ENCODE peak calls at places on chromosomes 6 and 20, in five cellular contexts. O is IMR-90, U is HepG2, W is H1, V is K562. F is an unnamed sample.

GRCh38 chr6:156804402-156804801 is 27.2 kb downstream of the ARID1B start:
- DNase-seq in O (no peak), U (no peak), W (no peak), V (no peak), F (no peak)

GRCh38 chr20:10648651-10649050 is 25.1 kb downstream of the JAG1 start:
- DNase-seq in O (peak; percentile 91), U (no peak), W (no peak), V (no peak), F (no peak)

GRCh38 chr20:53869466-53870258 is 200.7 kb downstream of the BCAS1 start:
- DNase-seq in O (peak; percentile 74), U (peak; percentile 96), W (no peak), V (peak; percentile 74), F (peak; percentile 83)

GRCh38 chr6:22218410-22218809 is 78.4 kb downstream of the PRL start:
- DNase-seq in O (no peak), U (no peak), W (no peak), V (no peak), F (no peak)

GRCh38 chr6:24646771-24647170 is 780 bp upstream of the KIAA0319 start:
- DNase-seq in O (peak; percentile 12), U (no peak), W (no peak), V (no peak), F (peak; percentile 39)

GRCh38 chr6:111745186-111745585 is 128.1 kb downstream of the FYN start:
- DNase-seq in O (peak; percentile 44), U (no peak), W (no peak), V (no peak), F (no peak)

GRCh38 chr20:6765469-6766058 is 1.9 kb upstream of the BMP2 start:
- DNase-seq in O (peak; percentile 61), U (peak; percentile 77), W (no peak), V (peak; percentile 5), F (peak; percentile 13)

GRCh38 chr6:70705772-70706171 is 38.1 kb downstream of the SMAP1 start:
- DNase-seq in O (no peak), U (no peak), W (no peak), V (no peak), F (no peak)

GRCh38 chr6:157966990-157967389 is 14.7 kb upstream of the SYNJ2 start:
- DNase-seq in O (no peak), U (peak; percentile 45), W (no peak), V (no peak), F (no peak)

GRCh38 chr20:6583134-6583738 is 184.2 kb upstream of the BMP2 start:
- DNase-seq in O (peak; percentile 55), U (peak; percentile 61), W (peak; percentile 7), V (peak; percentile 6), F (peak; percentile 45)

GRCh38 chr6:166705070-166705469 is 78.0 kb upstream of the RPS6KA2 start:
- DNase-seq in O (no peak), U (no peak), W (no peak), V (no peak), F (no peak)

GRCh38 chr20:61919239-61919638 is 146.4 kb downstream of the TAF4 start:
- DNase-seq in O (no peak), U (no peak), W (no peak), V (no peak), F (no peak)

GRCh38 chr20:38927902-38928578 is 1.8 kb downstream of the FAM83D start:
- DNase-seq in O (no peak), U (no peak), W (no peak), V (no peak), F (peak; percentile 24)

GRCh38 chr6:160951187-160952030 is 40.2 kb upstream of the MAP3K4 start:
- DNase-seq in O (no peak), U (no peak), W (no peak), V (peak; percentile 28), F (no peak)

GRCh38 chr6:37732688-37733087 is 35.0 kb upstream of the MDGA1 start:
- DNase-seq in O (no peak), U (no peak), W (no peak), V (peak; percentile 42), F (no peak)

GRCh38 chr20:63310265-63310971 is 17.4 kb downstream of the COL20A1 start:
- DNase-seq in O (peak; percentile 37), U (no peak), W (no peak), V (no peak), F (no peak)

GRCh38 chr6:166575190-166575589 is 11.3 kb downstream of the RAMACL start:
- DNase-seq in O (no peak), U (no peak), W (no peak), V (no peak), F (no peak)

GRCh38 chr6:138088307-138088744 is 18.9 kb downstream of the PERP start:
- DNase-seq in O (peak; percentile 97), U (peak; percentile 42), W (no peak), V (no peak), F (peak; percentile 44)

GRCh38 chr20:36498386-36499179 is 42.7 kb upstream of the MYL9 start:
- DNase-seq in O (no peak), U (no peak), W (no peak), V (no peak), F (no peak)

GRCh38 chr6:34234667-34235604 is 1.7 kb upstream of the HMGA1 start:
- DNase-seq in O (no peak), U (no peak), W (no peak), V (peak; percentile 90), F (no peak)

GRCh38 chr6:123802351-123802696 is 1.3 kb upstream of the NKAIN2 start:
- DNase-seq in O (no peak), U (no peak), W (no peak), V (no peak), F (no peak)

GRCh38 chr6:112478036-112478435 is 130.9 kb downstream of the RFPL4B start:
- DNase-seq in O (no peak), U (no peak), W (no peak), V (no peak), F (no peak)

GRCh38 chr6:155014715-155015300 is 19.7 kb downstream of the TIAM2 start:
- DNase-seq in O (peak; percentile 78), U (no peak), W (no peak), V (no peak), F (peak; percentile 52)

GRCh38 chr6:169665289-169665688 is 36.5 kb downstream of the WDR27 start:
- DNase-seq in O (no peak), U (no peak), W (no peak), V (no peak), F (no peak)

GRCh38 chr20:38249536-38250310 is 10.8 kb downstream of the KIAA1755 start:
- DNase-seq in O (peak; percentile 38), U (no peak), W (no peak), V (no peak), F (no peak)

GRCh38 chr6:42345696-42346416 is 105.9 kb downstream of the TRERF1 start:
- DNase-seq in O (no peak), U (no peak), W (no peak), V (no peak), F (no peak)

GRCh38 chr6:44646355-44646754 is 258.8 kb downstream of the CDC5L start:
- DNase-seq in O (peak; percentile 19), U (no peak), W (no peak), V (no peak), F (no peak)

GRCh38 chr6:3426817-3427739 is 29.8 kb downstream of the SLC22A23 start:
- DNase-seq in O (no peak), U (no peak), W (no peak), V (no peak), F (no peak)

GRCh38 chr6:112029045-112029822 is 24.7 kb upstream of the CCN6 start:
- DNase-seq in O (peak; percentile 74), U (peak; percentile 68), W (peak; percentile 47), V (peak; percentile 53), F (peak; percentile 22)

GRCh38 chr20:18634501-18634900 is 46.6 kb downstream of the DTD1 start:
- DNase-seq in O (no peak), U (no peak), W (no peak), V (no peak), F (no peak)

GRCh38 chr20:39568090-39568489 is 605.9 kb downstream of the DHX35 start:
- DNase-seq in O (no peak), U (no peak), W (no peak), V (no peak), F (no peak)

GRCh38 chr6:131062245-131063027 is 609 bp downstream of the EPB41L2 start:
- DNase-seq in O (no peak), U (no peak), W (no peak), V (no peak), F (no peak)

GRCh38 chr6:80338201-80338836 is 231.8 kb downstream of the BCKDHB start:
- DNase-seq in O (peak; percentile 54), U (peak; percentile 47), W (peak; percentile 64), V (peak; percentile 57), F (peak; percentile 57)

GRCh38 chr6:530425-530824 is 126.5 kb downstream of the HUS1B start:
- DNase-seq in O (no peak), U (no peak), W (no peak), V (no peak), F (no peak)
- TF ChIP-seq MAFK in O (no peak), U (no peak), W (no peak), V (no peak), F (no peak)

GRCh38 chr6:8243462-8243861 is 141.1 kb upstream of the EEF1E1 start:
- DNase-seq in O (peak; percentile 6), U (no peak), W (no peak), V (no peak), F (no peak)
- TF ChIP-seq MAFK in O (no peak), U (no peak), W (no peak), V (no peak), F (no peak)

GRCh38 chr6:108435391-108435790 is 125.3 kb upstream of the FOXO3 start:
- DNase-seq in O (no peak), U (no peak), W (no peak), V (no peak), F (no peak)
- TF ChIP-seq MAFK in O (no peak), U (no peak), W (no peak), V (no peak), F (no peak)

GRCh38 chr6:109740787-109741186 is 49.7 kb downstream of the FIG4 start:
- DNase-seq in O (no peak), U (no peak), W (no peak), V (no peak), F (no peak)

GRCh38 chr6:109736273-109737031 is 45.4 kb downstream of the FIG4 start:
- DNase-seq in O (peak; percentile 28), U (no peak), W (no peak), V (no peak), F (no peak)

GRCh38 chr6:109738667-109739066 is 47.6 kb downstream of the FIG4 start:
- DNase-seq in O (no peak), U (no peak), W (no peak), V (no peak), F (no peak)

GRCh38 chr6:109738200-109738599 is 47.1 kb downstream of the FIG4 start:
- DNase-seq in O (peak; percentile 30), U (no peak), W (no peak), V (no peak), F (no peak)

DNA sequence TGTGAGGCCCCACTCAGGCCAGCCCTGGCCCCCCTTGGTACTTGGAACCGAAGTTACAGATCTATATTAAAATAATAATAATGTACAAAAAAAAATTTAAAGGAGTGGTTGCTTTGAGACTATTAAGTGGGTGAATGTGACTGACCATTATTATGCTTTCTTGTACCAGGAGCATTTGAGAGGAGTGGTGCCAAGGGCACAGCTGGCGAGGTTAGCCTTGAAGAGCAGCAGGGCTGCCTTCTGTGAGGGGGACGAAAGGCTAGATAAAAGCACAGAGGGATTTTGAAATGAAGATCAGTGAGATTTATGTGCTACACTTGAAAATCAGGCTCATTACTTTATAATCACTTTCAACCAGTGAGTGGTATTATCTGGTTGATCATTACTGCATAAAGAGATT is 48.6 kb downstream of the FIG4 start:
- DNase-seq in O (no peak), U (no peak), W (no peak), V (no peak), F (no peak)
- TF ChIP-seq MAFK in O (no peak), U (no peak), W (no peak), V (no peak), F (no peak)